ENCODE peak calls at places on chromosomes 16 and 17, in ten cellular contexts. Y is germinal center; O is psoas muscle; H is stimulated activated CD4-positive, alpha-beta T cell treated with anti-CD3 and anti-CD28 coated beads, Interleukin-1b, Interleukin-23, amount 100 ng/mL, for 48 hours; D is foreskin fibroblast; F is activated naive CD8-positive, alpha-beta T cell treated with anti-CD3 and anti-CD28 coated beads, Interleukin-2, amount 50 U/mL, for 24 hours; J is glomerular endothelial cell; X is naive thymus-derived CD4-positive, alpha-beta T cell; S is HCT116; I is A549. M is an unnamed sample.

GRCh38 chr17:56598471-56598870 is 5.0 kb downstream of the NOG start:
- DNase-seq in Y (no peak), O (no peak), H (no peak), D (no peak), F (peak), J (no peak), X (no peak), S (no peak), I (no peak), M (no peak)

GRCh38 chr17:62897706-62898105 is 68.3 kb upstream of the TANC2 start:
- DNase-seq in Y (no peak), O (no peak), H (no peak), D (no peak), F (no peak), J (no peak), X (no peak), S (no peak), I (no peak), M (no peak)

GRCh38 chr16:71900336-71900735 is 5.0 kb downstream of the IST1 start:
- DNase-seq in Y (no peak), O (no peak), H (no peak), D (no peak), F (no peak), J (no peak), X (no peak), S (no peak), I (no peak), M (no peak)

GRCh38 chr17:75932852-75933251 is 8.0 kb downstream of the FBF1 start:
- DNase-seq in Y (no peak), O (no peak), H (no peak), D (no peak), F (no peak), J (no peak), X (no peak), S (no peak), I (no peak), M (no peak)

GRCh38 chr16:17515421-17516210 is 44.9 kb upstream of the XYLT1 start:
- DNase-seq in Y (no peak), O (no peak), H (no peak), D (peak), F (no peak), J (no peak), X (no peak), S (no peak), I (no peak), M (no peak)

GRCh38 chr17:78673395-78673794 is 96.2 kb upstream of the DNAH17 start:
- DNase-seq in Y (no peak), O (no peak), H (no peak), D (no peak), F (no peak), J (no peak), X (no peak), S (no peak), I (no peak), M (no peak)

GRCh38 chr16:67268136-67268579 is 11.2 kb upstream of the PLEKHG4 start:
- DNase-seq in Y (no peak), O (peak), H (no peak), D (peak), F (no peak), J (peak), X (no peak), S (peak), I (no peak), M (no peak)

GRCh38 chr17:67280279-67280678 is 35.3 kb upstream of the HELZ start:
- DNase-seq in Y (no peak), O (peak), H (no peak), D (no peak), F (no peak), J (no peak), X (no peak), S (no peak), I (no peak), M (no peak)

GRCh38 chr17:43740541-43740940 is 18.1 kb downstream of the SOST start:
- DNase-seq in Y (no peak), O (no peak), H (no peak), D (no peak), F (no peak), J (no peak), X (no peak), S (no peak), I (no peak), M (no peak)

GRCh38 chr17:58626905-58627304 is 64.9 kb downstream of the TEX14 start:
- DNase-seq in Y (no peak), O (no peak), H (no peak), D (no peak), F (no peak), J (no peak), X (no peak), S (no peak), I (no peak), M (no peak)

GRCh38 chr17:79622776-79623175 is 11.9 kb upstream of the RBFOX3 start:
- DNase-seq in Y (no peak), O (no peak), H (no peak), D (no peak), F (no peak), J (no peak), X (no peak), S (no peak), I (no peak), M (no peak)

GRCh38 chr17:9124554-9124935 is 103.2 kb downstream of the NTN1 start:
- DNase-seq in Y (no peak), O (no peak), H (no peak), D (no peak), F (no peak), J (no peak), X (no peak), S (no peak), I (no peak), M (no peak)

GRCh38 chr17:45270828-45271418 is 9.0 kb upstream of the SPATA32 start:
- DNase-seq in Y (peak), O (no peak), H (peak), D (no peak), F (peak), J (no peak), X (peak), S (no peak), I (peak), M (peak)

GRCh38 chr17:45841883-45842525 is 2.7 kb upstream of the SPPL2C start:
- DNase-seq in Y (no peak), O (no peak), H (no peak), D (no peak), F (no peak), J (no peak), X (no peak), S (no peak), I (no peak), M (no peak)

GRCh38 chr16:86783626-86784266 is 205.4 kb downstream of the FOXL1 start:
- DNase-seq in Y (no peak), O (no peak), H (no peak), D (peak), F (no peak), J (no peak), X (no peak), S (no peak), I (no peak), M (no peak)

GRCh38 chr17:14803781-14804180 is 461.3 kb downstream of the PMP22 start:
- DNase-seq in Y (no peak), O (no peak), H (no peak), D (peak), F (no peak), J (no peak), X (no peak), S (no peak), I (no peak), M (no peak)

GRCh38 chr17:82775033-82775823 is 23.4 kb downstream of the TBCD start:
- DNase-seq in Y (peak), O (peak), H (peak), D (no peak), F (peak), J (no peak), X (no peak), S (peak), I (peak), M (peak)

GRCh38 chr17:42247734-42248133 is 28.5 kb downstream of the STAT5B start:
- DNase-seq in Y (no peak), O (peak), H (no peak), D (peak), F (no peak), J (no peak), X (no peak), S (no peak), I (no peak), M (no peak)

GRCh38 chr17:79968116-79968515 is 67.6 kb downstream of the TBC1D16 start:
- DNase-seq in Y (no peak), O (peak), H (no peak), D (no peak), F (no peak), J (no peak), X (no peak), S (no peak), I (no peak), M (no peak)

GRCh38 chr16:89473136-89473712 is 17.1 kb downstream of the ANKRD11 start:
- DNase-seq in Y (no peak), O (no peak), H (no peak), D (no peak), F (no peak), J (no peak), X (no peak), S (no peak), I (no peak), M (no peak)

GRCh38 chr17:76174072-76174471 is 33.0 kb upstream of the FOXJ1 start:
- DNase-seq in Y (no peak), O (no peak), H (no peak), D (no peak), F (no peak), J (no peak), X (no peak), S (no peak), I (no peak), M (no peak)

GRCh38 chr16:11328172-11329079 is 16.8 kb upstream of the RMI2 start:
- DNase-seq in Y (peak), O (peak), H (peak), D (peak), F (peak), J (peak), X (no peak), S (peak), I (peak), M (peak)

GRCh38 chr17:41705271-41705991 is 6.7 kb upstream of the GAST start:
- DNase-seq in Y (no peak), O (no peak), H (no peak), D (no peak), F (no peak), J (no peak), X (no peak), S (no peak), I (no peak), M (peak)

GRCh38 chr16:78932395-78932794 is 668.1 kb downstream of the MAF start:
- DNase-seq in Y (no peak), O (no peak), H (no peak), D (no peak), F (no peak), J (no peak), X (no peak), S (no peak), I (no peak), M (no peak)

GRCh38 chr17:7882068-7882467 is 6.5 kb upstream of the CHD3 start:
- DNase-seq in Y (no peak), O (no peak), H (no peak), D (no peak), F (no peak), J (no peak), X (no peak), S (no peak), I (no peak), M (no peak)

GRCh38 chr16:15041260-15042011 is 14.4 kb downstream of the NTAN1 start:
- DNase-seq in Y (no peak), O (peak), H (no peak), D (peak), F (no peak), J (no peak), X (no peak), S (no peak), I (no peak), M (peak)

GRCh38 chr17:63402808-63403207 is 43.3 kb downstream of the CYB561 start:
- DNase-seq in Y (no peak), O (no peak), H (no peak), D (peak), F (no peak), J (no peak), X (no peak), S (no peak), I (no peak), M (no peak)

GRCh38 chr17:18256351-18256750 is 2.2 kb downstream of the FLII start:
- DNase-seq in Y (no peak), O (no peak), H (no peak), D (no peak), F (no peak), J (no peak), X (no peak), S (no peak), I (no peak), M (no peak)

GRCh38 chr17:63530557-63531021 is 7.4 kb downstream of the KCNH6 start:
- DNase-seq in Y (no peak), O (no peak), H (no peak), D (no peak), F (no peak), J (no peak), X (no peak), S (no peak), I (no peak), M (no peak)

GRCh38 chr16:31265329-31266245 is 5.8 kb downstream of the ITGAM start:
- DNase-seq in Y (no peak), O (peak), H (peak), D (no peak), F (peak), J (no peak), X (no peak), S (no peak), I (peak), M (peak)

GRCh38 chr17:80416940-80417293 is 1.9 kb downstream of the ENDOV start:
- DNase-seq in Y (no peak), O (no peak), H (no peak), D (no peak), F (no peak), J (no peak), X (no peak), S (no peak), I (no peak), M (peak)

GRCh38 chr17:64938925-64939474 is 19.7 kb upstream of the LRRC37A3 start:
- DNase-seq in Y (peak), O (peak), H (peak), D (no peak), F (peak), J (no peak), X (no peak), S (no peak), I (peak), M (peak)

M was measured in H7.